ENCODE peak calls at places on chromosomes 13 and 19, in ten cellular contexts. Y is HFFc6, L is right lobe of liver, O is endothelial cell, P is cardiac muscle cell, K is MCF 10A, I is fibroblast of lung, V is hepatocyte, C is left lung, J is neural crest cell. W is an unnamed sample.

GRCh38 chr13:113648218-113648615 is 9.8 kb downstream of the ATP4B start:
- DNase-seq in P (no peak), V (no peak), J (no peak), Y (no peak), L (peak; percentile 44), C (peak; percentile 16), O (no peak), K (no peak), I (no peak), W (no peak)

GRCh38 chr19:51121257-51121656 is 3.4 kb upstream of the SIGLEC9 start:
- DNase-seq in P (no peak), C (no peak), V (no peak), I (no peak), L (no peak), K (no peak), Y (no peak), O (no peak), J (no peak), W (no peak)

GRCh38 chr13:80011448-80012212 is 329.3 kb downstream of the SPRY2 start:
- DNase-seq in C (no peak), K (no peak), J (no peak), V (no peak), O (no peak), L (no peak), P (no peak), I (no peak), Y (no peak), W (no peak)

GRCh38 chr19:17424743-17425365 is 5.0 kb downstream of the MVB12A start:
- DNase-seq in L (no peak), I (no peak), J (peak; percentile 76), Y (no peak), V (peak; percentile 81), O (peak; percentile 80), C (no peak), P (peak; percentile 92), K (peak; percentile 23), W (peak; percentile 69)

GRCh38 chr19:52070496-52070895 is 21.9 kb upstream of the ZNF432 start:
- DNase-seq in I (peak; percentile 48), V (no peak), J (no peak), P (no peak), K (no peak), O (no peak), Y (no peak), C (no peak), L (no peak), W (no peak)

GRCh38 chr13:62287764-62288163 is 872.1 kb upstream of the PCDH20 start:
- DNase-seq in K (no peak), L (no peak), O (no peak), P (no peak), V (no peak), Y (no peak), C (no peak), J (no peak), I (no peak), W (no peak)

GRCh38 chr19:4909172-4909896 is at the start of gene UHRF1:
- DNase-seq in P (peak; percentile 18), I (no peak), J (peak; percentile 54), V (peak; percentile 46), L (no peak), Y (peak; percentile 16), K (peak; percentile 31), O (no peak), C (peak; percentile 35), W (peak; percentile 21)

GRCh38 chr19:3275068-3275582 is 50.7 kb downstream of the CELF5 start:
- DNase-seq in K (no peak), O (peak; percentile 77), J (peak; percentile 57), V (no peak), C (no peak), Y (no peak), L (no peak), P (peak; percentile 13), I (no peak), W (peak; percentile 49)

GRCh38 chr13:75173457-75174356 is 308.3 kb downstream of the TBC1D4 start:
- DNase-seq in Y (no peak), J (no peak), L (peak; percentile 48), O (no peak), I (no peak), K (no peak), C (no peak), P (no peak), V (peak; percentile 9), W (no peak)

GRCh38 chr19:30431591-30431990 is 59.4 kb downstream of the ZNF536 start:
- DNase-seq in Y (no peak), P (no peak), I (no peak), K (no peak), C (no peak), V (no peak), J (no peak), L (no peak), O (no peak), W (no peak)

GRCh38 chr19:50925734-50926133 is 14.5 kb upstream of the KLK4 start:
- DNase-seq in J (no peak), V (no peak), L (no peak), O (no peak), Y (no peak), K (no peak), C (no peak), I (no peak), P (no peak), W (no peak)

GRCh38 chr19:40717325-40717879 is 490 bp downstream of the ITPKC start:
- DNase-seq in J (no peak), C (no peak), Y (peak; percentile 51), O (no peak), I (peak; percentile 21), K (no peak), P (no peak), V (no peak), L (peak; percentile 77), W (no peak)
- TF ChIP-seq CTCF in J (no peak), C (no peak), Y (no peak), O (peak; percentile 0), I (no peak), K (no peak), P (no peak), V (no peak), L (no peak), W (no peak)

GRCh38 chr19:53076984-53077383 is 26.2 kb downstream of the ZNF160 start:
- DNase-seq in O (peak; percentile 78), I (peak; percentile 55), L (no peak), Y (no peak), P (peak; percentile 81), K (no peak), V (peak; percentile 78), J (peak; percentile 66), C (no peak), W (peak; percentile 50)
- TF ChIP-seq CTCF in O (peak; percentile 74), I (peak; percentile 67), L (peak; percentile 25), Y (peak; percentile 50), P (peak; percentile 87), K (no peak), V (peak; percentile 67), J (peak; percentile 83), C (peak; percentile 49), W (peak; percentile 81)

DNA sequence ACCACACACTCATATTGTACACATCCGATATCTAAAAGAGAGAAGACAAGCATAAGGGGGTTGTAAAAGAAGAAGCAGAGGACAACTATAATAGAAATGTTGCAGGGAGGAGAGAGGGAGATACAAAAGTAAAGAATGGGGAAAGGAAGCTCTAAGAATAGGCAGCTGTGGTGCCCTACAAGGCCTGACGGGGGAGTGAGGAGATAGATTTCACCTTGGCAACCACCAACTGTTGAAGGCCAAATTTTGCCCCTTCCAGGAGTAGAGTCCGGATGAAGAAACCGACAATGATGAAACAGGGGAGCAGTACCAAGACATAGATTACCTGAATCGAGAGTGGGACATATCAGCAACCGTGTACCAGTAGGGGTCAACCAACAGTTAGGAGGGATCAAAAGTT is 15.9 kb downstream of the SLC6A16 start:
- DNase-seq in I (no peak), K (no peak), L (no peak), P (no peak), C (no peak), Y (no peak), O (no peak), J (no peak), V (no peak), W (no peak)
- TF ChIP-seq CTCF in I (no peak), K (no peak), L (no peak), P (no peak), C (no peak), Y (no peak), O (no peak), J (no peak), V (no peak), W (no peak)

DNA sequence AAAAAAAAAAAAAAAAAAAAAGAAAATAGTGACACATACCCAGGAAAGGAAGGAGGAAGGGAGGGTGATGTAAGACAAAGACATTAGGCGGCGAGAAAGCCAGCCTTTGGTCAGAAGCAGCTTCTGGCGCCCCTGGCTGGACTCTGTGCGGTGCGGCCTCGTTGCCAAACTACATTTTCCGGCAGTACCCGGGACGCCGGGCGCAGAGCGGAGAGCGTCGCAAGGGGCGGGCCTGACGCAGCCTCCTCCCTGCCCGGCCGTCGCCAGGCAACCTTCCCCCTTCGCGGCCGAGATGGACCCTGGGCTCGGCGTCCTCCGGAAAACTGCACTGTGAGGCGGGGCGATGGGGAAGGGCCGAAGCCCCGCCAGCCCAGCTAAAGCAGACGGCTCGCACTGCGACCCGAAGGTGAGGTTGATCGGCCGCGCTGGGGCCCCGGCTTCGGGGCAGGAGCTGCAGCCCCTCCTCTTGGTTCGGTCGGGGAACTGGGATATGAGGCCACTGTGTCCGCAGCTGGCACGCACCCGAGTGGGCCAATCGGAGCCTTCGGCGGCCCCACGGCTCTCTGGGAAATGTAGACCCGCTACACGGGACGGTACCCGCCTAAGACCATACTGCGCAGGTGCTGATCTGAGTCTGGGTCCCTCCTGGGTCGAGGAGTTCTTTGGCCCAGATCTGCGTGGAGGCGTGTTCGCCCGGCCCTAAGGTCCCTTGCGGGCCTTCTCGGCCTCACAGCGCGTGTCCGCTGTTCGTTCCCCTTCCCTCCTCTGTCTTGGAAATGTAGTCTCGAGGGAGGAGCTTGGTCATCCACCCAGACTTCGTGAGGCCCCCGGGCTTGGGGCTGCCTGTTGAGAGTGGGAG is 2.3 kb upstream of the MZF1 start:
- DNase-seq in O (peak; percentile 85), K (peak; percentile 91), L (peak; percentile 93), P (peak; percentile 95), V (peak; percentile 97), Y (peak; percentile 87), J (peak; percentile 78), C (peak; percentile 92), I (peak; percentile 91), W (peak; percentile 78)
- TF ChIP-seq CTCF in O (no peak), K (no peak), L (no peak), P (peak; percentile 13), V (no peak), Y (peak; percentile 14), J (no peak), C (no peak), I (no peak), W (no peak)

DNA sequence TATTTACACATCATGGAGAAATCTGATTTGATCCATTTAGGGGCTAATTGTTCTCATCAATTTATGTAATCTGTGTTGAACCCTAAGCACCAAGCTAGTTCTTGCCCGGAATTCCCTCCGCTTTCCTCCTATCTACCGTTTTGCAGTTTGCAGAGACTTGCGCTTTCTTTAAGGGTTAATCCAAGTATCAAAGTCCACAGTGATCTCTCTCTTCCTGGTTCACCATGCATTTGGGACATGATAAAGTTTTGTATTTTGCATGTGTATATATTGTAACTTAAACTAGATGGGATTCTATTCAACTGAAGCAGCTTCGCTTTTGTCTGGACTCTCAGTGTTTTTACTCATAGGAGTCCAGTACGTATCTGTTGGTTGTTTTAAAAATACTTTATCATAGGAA is 13.8 kb upstream of the KLF5 start:
- DNase-seq in K (no peak), C (no peak), I (no peak), V (no peak), L (no peak), J (no peak), Y (no peak), O (no peak), P (no peak), W (no peak)
- TF ChIP-seq CTCF in K (no peak), C (no peak), I (no peak), V (no peak), L (no peak), J (no peak), Y (no peak), O (no peak), P (no peak), W (no peak)